ENCODE peak calls at places on chromosomes 7 and 10, in four cellular contexts. K is Calu3, P is NCI-H1092, T is kidney epithelial cell. I is an unnamed sample.

GRCh38 chr10:78774999-78775711 is 293.6 kb upstream of the ZMIZ1 start:
- DNase-seq in K (no peak), P (peak; percentile 43), T (no peak), I (no peak)

GRCh38 chr10:51918451-51918850 is 219.1 kb upstream of the CSTF2T start:
- DNase-seq in K (no peak), P (no peak), T (no peak), I (no peak)

GRCh38 chr10:26391701-26392695 is 46.1 kb upstream of the APBB1IP start:
- DNase-seq in K (no peak), P (no peak), T (no peak), I (no peak)

GRCh38 chr7:51249187-51249945 is 67.2 kb downstream of the COBL start:
- DNase-seq in K (no peak), P (no peak), T (no peak), I (no peak)

GRCh38 chr7:100493476-100494264 is 9.9 kb downstream of the NYAP1 start:
- DNase-seq in K (peak; percentile 34), P (no peak), T (no peak), I (no peak)

GRCh38 chr10:45502458-45502857 is 128.4 kb downstream of the ALOX5 start:
- DNase-seq in K (no peak), P (no peak), T (no peak), I (no peak)

GRCh38 chr7:1693419-1693990 is 23.4 kb downstream of the ELFN1 start:
- DNase-seq in K (no peak), P (peak; percentile 59), T (no peak), I (peak; percentile 43)

GRCh38 chr7:42237162-42237821 is at the start of gene GLI3:
- DNase-seq in K (peak; percentile 66), P (no peak), T (peak; percentile 56), I (peak; percentile 92)

GRCh38 chr10:133199488-133199885 is 30.5 kb upstream of the UTF1 start:
- DNase-seq in K (no peak), P (no peak), T (no peak), I (no peak)

GRCh38 chr10:132817701-132818211 is 31.8 kb upstream of the NKX6-2 start:
- DNase-seq in K (no peak), P (no peak), T (no peak), I (no peak)

GRCh38 chr7:944744-945143 is 9.7 kb downstream of the ADAP1 start:
- DNase-seq in K (no peak), P (no peak), T (no peak), I (no peak)

GRCh38 chr10:46515402-46516192 is 40.9 kb downstream of the GPRIN2 start:
- DNase-seq in K (no peak), P (no peak), T (no peak), I (no peak)

GRCh38 chr7:105638942-105639495 is 57.7 kb upstream of the EFCAB10 start:
- DNase-seq in K (no peak), P (peak; percentile 65), T (no peak), I (no peak)

GRCh38 chr7:148478551-148478950 is 112.0 kb upstream of the C7orf33 start:
- DNase-seq in K (no peak), P (no peak), T (no peak), I (no peak)

GRCh38 chr7:12074889-12075288 is 136.2 kb upstream of the TMEM106B start:
- DNase-seq in K (no peak), P (no peak), T (no peak), I (no peak)

GRCh38 chr7:143248781-143249354 is 14.4 kb upstream of the GSTK1 start:
- DNase-seq in K (peak; percentile 46), P (no peak), T (no peak), I (no peak)

GRCh38 chr10:129755075-129756020 is 208.7 kb downstream of the EBF3 start:
- DNase-seq in K (no peak), P (no peak), T (no peak), I (peak; percentile 21)

I was measured in coronary artery.